ENCODE peak calls at places on chromosomes 12 and 14, in six cellular contexts. U is NCI-H2081, E is endothelial cell, V is KG1, Z is left cardiac atrium, D is nephron progenitor cell. P is an unnamed sample.

GRCh38 chr12:52041695-52042123 is 9.5 kb upstream of the NR4A1 start:
- DNase-seq in V (no peak), Z (peak), E (no peak), D (no peak), U (peak), P (peak)

GRCh38 chr14:104294983-104295680 is 156.7 kb downstream of the KIF26A start:
- DNase-seq in U (no peak), Z (peak), E (no peak), D (no peak), V (no peak), P (peak)

GRCh38 chr14:93231129-93231979 is 24.3 kb downstream of the UBR7 start:
- DNase-seq in E (no peak), U (no peak), V (no peak), Z (peak), D (no peak), P (no peak)

GRCh38 chr12:50314629-50315312 is 31.5 kb upstream of the LIMA1 start:
- DNase-seq in Z (no peak), U (peak), E (peak), D (peak), V (no peak), P (no peak)

GRCh38 chr12:143964-144649 is 69.8 kb downstream of the SLC6A12 start:
- DNase-seq in U (no peak), V (no peak), E (no peak), Z (no peak), D (peak), P (no peak)

GRCh38 chr14:87001333-87001732 is 991.6 kb downstream of the GALC start:
- DNase-seq in D (no peak), E (no peak), U (no peak), Z (no peak), V (no peak), P (no peak)

GRCh38 chr12:100539209-100539608 is 34.3 kb upstream of the GAS2L3 start:
- DNase-seq in E (peak), D (peak), V (no peak), Z (no peak), U (no peak), P (no peak)

GRCh38 chr14:91753501-91754128 is 21.7 kb upstream of the CATSPERB start:
- DNase-seq in E (no peak), U (no peak), V (no peak), D (no peak), Z (no peak), P (no peak)

GRCh38 chr12:106429636-106430035 is 72.1 kb downstream of the POLR3B start:
- DNase-seq in Z (no peak), V (no peak), E (no peak), D (no peak), U (no peak), P (no peak)

GRCh38 chr14:71933026-71933587 is 878 bp downstream of the RGS6 start:
- DNase-seq in V (no peak), D (peak), E (peak), Z (no peak), U (no peak), P (no peak)

GRCh38 chr14:80772504-80772903 is 169.0 kb downstream of the CEP128 start:
- DNase-seq in Z (no peak), E (no peak), V (no peak), D (no peak), U (no peak), P (no peak)

GRCh38 chr12:113912761-113913295 is 53.3 kb downstream of the RBM19 start:
- DNase-seq in U (peak), V (peak), Z (peak), D (peak), E (peak), P (no peak)

GRCh38 chr12:121227294-121227693 is 17.4 kb downstream of the P2RX4 start:
- DNase-seq in D (no peak), E (no peak), V (no peak), U (no peak), Z (no peak), P (no peak)

GRCh38 chr12:111201036-111201435 is 167.9 kb downstream of the PHETA1 start:
- DNase-seq in Z (no peak), V (no peak), U (no peak), D (peak), E (no peak), P (no peak)

P was measured in sigmoid colon.